ENCODE peak calls at places on chromosomes 7 and 10, in nine cellular contexts. P, W, X, N, V, T, A, D and J are unnamed samples.

GRCh38 chr7:12620371-12620770 is 49.9 kb downstream of the SCIN start:
- DNase-seq in P (no peak), N (no peak), D (no peak), V (no peak), X (no peak), T (no peak), A (no peak), W (no peak), J (no peak)

GRCh38 chr10:76491216-76491615 is 1059.8 kb downstream of the LRMDA start:
- DNase-seq in A (peak), V (no peak), N (no peak), X (no peak), W (no peak), P (no peak), D (no peak), T (no peak), J (peak)

GRCh38 chr7:94195813-94196212 is 191.7 kb upstream of the BET1 start:
- DNase-seq in D (no peak), P (no peak), X (no peak), N (no peak), W (no peak), A (no peak), T (no peak), V (no peak), J (no peak)

GRCh38 chr7:128247640-128248194 is 6.6 kb downstream of the LEP start:
- DNase-seq in P (no peak), A (peak), V (no peak), D (no peak), X (no peak), W (no peak), N (no peak), T (no peak), J (peak)

GRCh38 chr10:102066421-102067068 is 1.4 kb downstream of the HPS6 start:
- DNase-seq in D (no peak), V (peak), P (no peak), A (no peak), N (no peak), X (no peak), W (peak), T (no peak), J (no peak)

GRCh38 chr7:35826751-35827150 is 25.9 kb downstream of the SEPTIN7 start:
- DNase-seq in N (no peak), T (no peak), P (no peak), V (no peak), A (no peak), W (no peak), D (no peak), X (no peak), J (no peak)

GRCh38 chr10:126268104-126268900 is 120.0 kb downstream of the ADAM12 start:
- DNase-seq in X (no peak), P (no peak), W (no peak), N (no peak), D (no peak), A (peak), V (no peak), T (no peak), J (peak)

GRCh38 chr10:85548038-85548437 is 818.6 kb downstream of the GRID1 start:
- DNase-seq in D (no peak), A (peak), W (no peak), X (no peak), V (peak), P (no peak), T (peak), N (no peak), J (peak)

GRCh38 chr7:132646064-132646463 is 69.8 kb upstream of the PLXNA4 start:
- DNase-seq in V (no peak), N (no peak), X (no peak), D (no peak), T (no peak), P (no peak), A (no peak), W (no peak), J (no peak)

GRCh38 chr10:100184426-100185219 is 1.2 kb downstream of the ERLIN1 start:
- DNase-seq in N (no peak), D (no peak), W (no peak), X (no peak), V (no peak), A (peak), T (no peak), P (no peak), J (peak)

GRCh38 chr10:77075916-77076315 is 561.7 kb downstream of the KCNMA1 start:
- DNase-seq in T (no peak), W (no peak), X (no peak), V (no peak), A (no peak), D (no peak), P (no peak), N (no peak), J (no peak)

GRCh38 chr7:45278763-45279420 is 121.3 kb downstream of the RAMP3 start:
- DNase-seq in T (no peak), A (no peak), W (no peak), N (no peak), V (no peak), X (no peak), D (no peak), P (no peak), J (no peak)

GRCh38 chr10:114426476-114426875 is 22.2 kb upstream of the AFAP1L2 start:
- DNase-seq in P (no peak), N (no peak), A (no peak), T (peak), X (no peak), V (no peak), W (no peak), D (no peak), J (no peak)

GRCh38 chr10:93096901-93097300 is 23.2 kb downstream of the CYP26A1 start:
- DNase-seq in D (no peak), V (no peak), T (no peak), P (no peak), W (no peak), X (no peak), A (no peak), N (no peak), J (no peak)

GRCh38 chr7:133530682-133531081 is 277.8 kb downstream of the EXOC4 start:
- DNase-seq in P (no peak), T (no peak), A (peak), W (no peak), V (no peak), X (no peak), N (peak), D (no peak), J (peak)

GRCh38 chr7:112290065-112290464 is 83.6 kb downstream of the ZNF277 start:
- DNase-seq in X (no peak), V (no peak), T (no peak), D (no peak), A (peak), N (no peak), W (no peak), P (no peak), J (peak)

GRCh38 chr7:130365093-130365492 is 15.2 kb upstream of the CPA1 start:
- DNase-seq in N (no peak), T (no peak), D (no peak), P (no peak), X (no peak), V (no peak), A (no peak), W (peak), J (no peak)

GRCh38 chr7:127678330-127678729 is 26.3 kb downstream of the SND1 start:
- DNase-seq in A (no peak), X (no peak), D (no peak), N (no peak), P (no peak), W (no peak), V (no peak), T (no peak), J (no peak)

GRCh38 chr10:121024905-121025584 is 173.9 kb downstream of the WDR11 start:
- DNase-seq in V (no peak), N (no peak), W (no peak), X (no peak), P (no peak), A (no peak), D (no peak), T (no peak), J (no peak)

GRCh38 chr7:123522061-123522460 is 12.3 kb downstream of the IQUB start:
- DNase-seq in V (no peak), T (no peak), W (no peak), N (no peak), A (no peak), D (no peak), P (no peak), X (no peak), J (no peak)

GRCh38 chr7:85529831-85530230 is 343.0 kb upstream of the SEMA3D start:
- DNase-seq in P (no peak), A (peak), T (no peak), D (no peak), W (no peak), V (no peak), N (peak), X (no peak), J (no peak)

GRCh38 chr7:45347804-45348203 is 190.2 kb downstream of the RAMP3 start:
- DNase-seq in D (no peak), V (no peak), N (no peak), P (no peak), T (no peak), A (no peak), X (no peak), W (no peak), J (peak)

GRCh38 chr10:112689327-112689726 is 242.3 kb downstream of the VTI1A start:
- DNase-seq in W (no peak), T (peak), N (no peak), A (peak), X (no peak), P (no peak), D (no peak), V (peak), J (peak)

GRCh38 chr7:105690286-105690915 is 109.1 kb upstream of the EFCAB10 start:
- DNase-seq in N (no peak), V (no peak), W (no peak), T (no peak), A (no peak), P (no peak), D (no peak), X (no peak), J (peak)

GRCh38 chr7:105691029-105691691 is 109.9 kb upstream of the EFCAB10 start:
- DNase-seq in W (no peak), V (peak), A (peak), T (peak), N (no peak), X (no peak), P (peak), D (no peak), J (peak)

GRCh38 chr7:105689093-105689819 is 108.0 kb upstream of the EFCAB10 start:
- DNase-seq in V (no peak), W (no peak), A (no peak), N (no peak), D (no peak), P (no peak), T (no peak), X (no peak), J (no peak)

GRCh38 chr7:105691692-105692564 is 110.6 kb upstream of the EFCAB10 start:
- DNase-seq in P (peak), D (no peak), N (no peak), V (peak), A (peak), X (no peak), W (peak), T (peak), J (peak)

DNA sequence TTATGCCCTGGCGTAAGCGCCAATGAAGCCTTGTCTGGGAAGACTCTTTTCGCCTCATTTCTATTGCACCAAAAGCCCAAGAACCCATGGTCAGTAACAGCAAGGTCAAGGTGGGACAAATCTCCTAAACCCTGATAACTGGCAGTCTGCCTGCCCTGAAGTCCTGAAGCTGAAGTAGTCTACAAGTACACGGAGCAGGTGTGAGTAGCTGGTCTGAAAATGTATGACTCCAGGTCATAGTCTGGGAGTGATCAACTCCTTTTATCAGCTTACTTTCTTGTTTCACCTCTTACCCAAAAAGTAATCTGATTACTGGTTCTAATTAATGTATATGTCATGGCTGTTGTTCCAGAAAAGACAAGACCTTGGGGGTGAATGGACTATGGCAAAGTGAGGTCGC is 107.3 kb upstream of the EFCAB10 start:
- DNase-seq in N (no peak), A (no peak), X (no peak), P (no peak), T (no peak), W (no peak), V (no peak), D (no peak), J (no peak)
- H3K4me3 ChIP-seq in N (no peak), A (no peak), X (no peak), P (no peak), T (no peak), W (no peak), V (no peak), D (no peak), J (no peak)

GRCh38 chr10:15444105-15445021 is 73.3 kb upstream of the FAM171A1 start:
- DNase-seq in N (no peak), X (no peak), D (no peak), T (no peak), W (no peak), A (no peak), P (no peak), V (no peak), J (no peak)

GRCh38 chr10:15436696-15437095 is 65.6 kb upstream of the FAM171A1 start:
- DNase-seq in A (peak), N (no peak), X (no peak), V (no peak), T (no peak), P (no peak), W (no peak), D (no peak), J (no peak)

GRCh38 chr10:15442056-15442455 is 71.0 kb upstream of the FAM171A1 start:
- DNase-seq in X (no peak), W (no peak), T (no peak), V (no peak), D (no peak), A (no peak), N (no peak), P (no peak), J (no peak)

GRCh38 chr10:15440204-15440711 is 69.2 kb upstream of the FAM171A1 start:
- DNase-seq in P (no peak), A (no peak), D (no peak), T (no peak), W (no peak), V (no peak), X (peak), N (no peak), J (no peak)

GRCh38 chr10:15439381-15439837 is 68.3 kb upstream of the FAM171A1 start:
- DNase-seq in V (peak), T (peak), N (no peak), D (peak), A (peak), W (no peak), X (peak), P (no peak), J (peak)
- TF ChIP-seq CTCF in V (no peak), T (no peak), N (peak), D (peak), A (peak), W (peak), X (peak), P (peak), J (peak)

DNA sequence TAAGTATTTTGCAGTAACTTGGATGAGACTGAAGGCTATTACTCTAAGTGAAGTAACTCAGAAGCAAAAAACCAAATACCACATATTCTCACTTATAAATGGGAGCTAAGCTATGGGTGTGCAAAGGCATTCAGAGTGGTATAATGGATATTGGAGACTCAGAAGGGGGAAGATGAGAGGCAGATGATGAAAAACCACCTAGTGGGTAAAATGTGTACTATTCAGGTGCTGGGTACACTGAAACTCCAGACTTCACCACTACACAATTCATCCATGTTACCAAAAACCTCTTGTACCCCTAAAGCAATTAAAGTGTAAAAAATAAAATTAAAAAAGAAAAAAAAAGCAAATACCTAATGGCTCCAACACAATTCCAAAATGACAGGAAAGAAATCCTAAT is 351.7 kb downstream of the NXPH1 start:
- DNase-seq in N (no peak), P (no peak), V (no peak), D (no peak), X (no peak), W (no peak), A (no peak), T (no peak), J (no peak)
- H3K4me3 ChIP-seq in N (no peak), P (no peak), V (no peak), D (no peak), X (no peak), W (no peak), A (no peak), T (no peak), J (no peak)

DNA sequence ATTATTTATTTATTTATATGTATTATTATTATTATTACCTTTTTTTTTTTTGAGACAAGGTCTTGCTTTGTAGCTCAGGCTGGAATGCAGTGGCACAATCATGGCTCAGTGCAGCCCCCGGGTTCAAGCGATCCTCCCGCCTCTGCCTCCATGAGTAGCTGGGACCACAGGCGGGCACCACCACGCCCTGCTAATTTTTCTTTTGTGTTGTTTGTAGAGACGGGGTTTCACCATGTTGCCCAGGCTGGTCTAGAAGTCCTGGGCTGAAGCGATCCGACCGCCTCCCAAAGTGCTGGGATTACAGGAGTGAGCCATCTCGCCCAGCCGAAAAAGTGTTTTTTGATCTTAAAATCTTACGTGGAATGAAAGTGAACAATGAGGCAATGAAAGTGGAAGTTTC is 79.4 kb upstream of the C1GALT1 start:
- DNase-seq in X (no peak), A (no peak), N (no peak), T (no peak), V (no peak), D (no peak), W (no peak), P (no peak), J (no peak)
- TF ChIP-seq CTCF in X (no peak), A (no peak), N (no peak), T (no peak), V (no peak), D (no peak), W (no peak), P (no peak), J (no peak)

GRCh38 chr7:32428546-32428945 is 61.6 kb downstream of the LSM5 start:
- DNase-seq in V (no peak), N (no peak), A (no peak), X (no peak), D (no peak), W (no peak), T (no peak), P (no peak), J (no peak)
- H3K4me3 ChIP-seq in V (no peak), N (no peak), A (no peak), X (no peak), D (no peak), W (no peak), T (no peak), P (no peak), J (no peak)

GRCh38 chr10:44306147-44306710 is 78.7 kb downstream of the CXCL12 start:
- DNase-seq in W (no peak), A (peak), T (no peak), X (no peak), N (peak), D (no peak), V (no peak), P (peak), J (peak)

GRCh38 chr10:44309939-44310761 is 74.7 kb downstream of the CXCL12 start:
- DNase-seq in D (no peak), T (no peak), V (no peak), A (no peak), P (no peak), X (no peak), W (no peak), N (no peak), J (no peak)

GRCh38 chr10:44307691-44308090 is 77.2 kb downstream of the CXCL12 start:
- DNase-seq in D (no peak), A (no peak), N (no peak), W (no peak), V (no peak), X (no peak), T (no peak), P (no peak), J (no peak)

GRCh38 chr10:44308935-44309334 is 76.0 kb downstream of the CXCL12 start:
- DNase-seq in D (no peak), N (no peak), W (no peak), X (no peak), V (no peak), T (no peak), A (no peak), P (no peak), J (no peak)

GRCh38 chr10:44306762-44307161 is 78.1 kb downstream of the CXCL12 start:
- DNase-seq in P (no peak), D (no peak), T (peak), W (no peak), X (no peak), N (no peak), A (peak), V (no peak), J (no peak)
- TF ChIP-seq CTCF in P (peak), D (no peak), T (no peak), W (no peak), X (no peak), N (no peak), A (peak), V (no peak), J (peak)